ENCODE peak calls at places on chromosome 16, in nine cellular contexts. A is pancreas, B is mammary epithelial cell, L is fibroblast of villous mesenchyme, I is stomach, J is upper lobe of right lung, O is tibial artery, K is cardiac muscle cell, Y is fibroblast of pulmonary artery. D is an unnamed sample.

GRCh38 chr16:71626018-71626857 is at the start of gene MARVELD3:
- DNase-seq in A (peak; percentile 99), B (peak; percentile 71), L (no peak), I (peak; percentile 93), J (peak; percentile 93), O (no peak), K (no peak), Y (no peak), D (no peak)

GRCh38 chr16:54193656-54194007 is 93.0 kb downstream of the IRX3 start:
- DNase-seq in A (peak; percentile 85), B (peak; percentile 58), L (peak; percentile 62), I (peak; percentile 82), J (peak; percentile 92), O (peak; percentile 76), K (peak; percentile 84), Y (peak; percentile 65), D (peak; percentile 69)

GRCh38 chr16:89741342-89742014 is 20.1 kb downstream of the ZNF276 start:
- DNase-seq in A (no peak), B (no peak), L (no peak), I (no peak), J (no peak), O (no peak), K (no peak), Y (no peak), D (no peak)

GRCh38 chr16:88685156-88686061 is 898 bp downstream of the SNAI3 start:
- DNase-seq in A (peak; percentile 77), B (peak; percentile 25), L (peak; percentile 42), I (no peak), J (peak; percentile 75), O (no peak), K (peak; percentile 58), Y (peak; percentile 45), D (peak; percentile 62)

GRCh38 chr16:86379505-86379846 is 130.9 kb upstream of the FOXF1 start:
- DNase-seq in A (no peak), B (no peak), L (peak; percentile 62), I (no peak), J (no peak), O (no peak), K (peak; percentile 72), Y (peak; percentile 51), D (peak; percentile 31)

GRCh38 chr16:57112403-57113041 is 20.1 kb downstream of the CPNE2 start:
- DNase-seq in A (no peak), B (no peak), L (no peak), I (no peak), J (no peak), O (no peak), K (no peak), Y (no peak), D (no peak)

GRCh38 chr16:28258571-28258970 is 33.8 kb upstream of the SBK1 start:
- DNase-seq in A (peak; percentile 84), B (no peak), L (no peak), I (peak; percentile 51), J (no peak), O (no peak), K (peak; percentile 33), Y (peak; percentile 19), D (peak; percentile 22)

GRCh38 chr16:81212830-81213465 is 25.5 kb upstream of the BCO1 start:
- DNase-seq in A (no peak), B (no peak), L (no peak), I (no peak), J (no peak), O (no peak), K (no peak), Y (no peak), D (no peak)

GRCh38 chr16:85421338-85422123 is 191.6 kb upstream of the GSE1 start:
- DNase-seq in A (peak; percentile 70), B (no peak), L (no peak), I (no peak), J (peak; percentile 64), O (peak; percentile 17), K (no peak), Y (no peak), D (no peak)

GRCh38 chr16:29745126-29745852 is 501 bp downstream of the C16orf54 start:
- DNase-seq in A (no peak), B (no peak), L (no peak), I (no peak), J (peak; percentile 68), O (no peak), K (no peak), Y (no peak), D (no peak)

GRCh38 chr16:85309656-85310587 is 197.7 kb upstream of the CIBAR2 start:
- DNase-seq in A (peak; percentile 81), B (no peak), L (no peak), I (no peak), J (peak; percentile 82), O (peak; percentile 60), K (no peak), Y (no peak), D (no peak)

GRCh38 chr16:48911700-48912099 is 301.7 kb upstream of the N4BP1 start:
- DNase-seq in A (no peak), B (no peak), L (no peak), I (no peak), J (no peak), O (no peak), K (no peak), Y (no peak), D (peak; percentile 3)

DNA sequence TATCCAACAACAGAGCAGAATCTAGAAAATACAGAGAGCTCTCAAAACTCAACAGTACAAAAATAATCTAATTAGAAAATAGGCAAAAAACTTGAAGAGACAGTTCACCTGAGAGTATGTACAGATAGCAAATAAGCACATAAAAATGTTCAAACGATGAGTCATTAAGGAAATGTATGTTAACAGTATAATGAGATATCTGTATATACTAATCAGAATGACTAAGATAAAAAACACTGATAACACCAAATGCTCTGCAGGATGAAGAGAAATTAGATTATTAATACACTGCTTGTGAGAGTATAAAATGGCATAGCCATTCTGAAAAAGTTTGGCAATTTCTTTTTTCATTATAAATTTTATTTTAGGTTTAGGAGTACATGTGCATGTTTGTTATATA is 1307.6 kb upstream of the GOT2 start:
- DNase-seq in A (no peak), B (peak; percentile 8), L (no peak), I (no peak), J (no peak), O (no peak), K (no peak), Y (no peak), D (no peak)
- TF ChIP-seq CTCF in A (no peak), B (no peak), L (no peak), I (no peak), J (no peak), O (no peak), K (no peak), Y (no peak), D (no peak)

GRCh38 chr16:69853481-69853880 is 91.3 kb downstream of the WWP2 start:
- DNase-seq in A (no peak), B (no peak), L (no peak), I (no peak), J (no peak), O (no peak), K (no peak), Y (no peak), D (no peak)
- H3K4me3 ChIP-seq in A (no peak overlapping the region), B (no peak overlapping the region), L (no peak overlapping the region), I (no peak overlapping the region), J (no peak overlapping the region), O (no peak overlapping the region), K (no peak overlapping the region), Y (no peak overlapping the region), D (no peak overlapping the region)

GRCh38 chr16:78227855-78228254 is 128.4 kb downstream of the WWOX start:
- DNase-seq in A (no peak), B (no peak), L (peak; percentile 46), I (no peak), J (no peak), O (no peak), K (no peak), Y (no peak), D (no peak)
- TF ChIP-seq CTCF in A (no peak), B (no peak), L (peak; percentile 48), I (no peak), J (peak; percentile 26), O (peak; percentile 27), K (no peak), Y (no peak), D (no peak)

DNA sequence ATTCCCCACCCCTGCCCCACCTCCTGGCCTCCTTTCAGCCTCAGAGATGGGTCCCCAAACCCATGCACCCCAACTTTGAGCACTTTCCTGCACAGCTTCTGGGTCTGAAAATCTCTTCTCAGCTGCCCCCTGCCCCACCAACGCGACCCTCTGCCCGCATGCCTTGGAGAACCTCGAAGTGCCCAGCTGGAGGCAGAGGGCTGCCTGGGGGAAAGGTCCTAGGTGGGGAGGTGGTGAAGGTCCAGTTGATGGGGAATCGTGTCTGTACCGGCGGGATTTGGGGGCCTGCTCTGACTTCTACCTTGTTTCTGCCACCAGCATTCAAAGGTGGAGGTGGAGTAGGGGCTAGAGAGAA is 1.3 kb downstream of the NKD1 start:
- DNase-seq in A (no peak), B (no peak), L (no peak), I (no peak), J (no peak), O (no peak), K (no peak), Y (no peak), D (no peak)
- H3K4me3 ChIP-seq in A (peak overlapping the region; percentile 87), B (no peak overlapping the region), L (no peak overlapping the region), I (peak overlapping the region; percentile 95), J (peak overlapping the region; percentile 70), O (peak overlapping the region; percentile 89), K (no peak overlapping the region), Y (no peak overlapping the region), D (no peak overlapping the region)

D was measured in fibroblast of the aortic adventitia.